ENCODE peak calls at places on chromosome 15, in four cellular contexts. H is LoVo, W is uterus, V is AG04450. N is an unnamed sample.
A peak's percentile ranks its signal among the peaks of the same experiment; 100 is the strongest.

GRCh38 chr15:57792729-57793449 is 86.4 kb downstream of the POLR2M start:
- DNase-seq in H (peak; percentile 43), W (no peak), V (no peak), N (no peak)

GRCh38 chr15:62799919-62800318 is 242.6 kb upstream of the TPM1 start:
- DNase-seq in H (no peak), W (no peak), V (no peak), N (no peak)

GRCh38 chr15:40279437-40280141 is 3.3 kb downstream of the ANKRD63 start:
- DNase-seq in H (peak; percentile 76), W (peak; percentile 59), V (no peak), N (no peak)

GRCh38 chr15:50106438-50106837 is 12.6 kb downstream of the ATP8B4 start:
- DNase-seq in H (no peak), W (no peak), V (no peak), N (no peak)

GRCh38 chr15:74328331-74329056 is 39.0 kb downstream of the CYP11A1 start:
- DNase-seq in H (no peak), W (no peak), V (no peak), N (no peak)

GRCh38 chr15:88852476-88852875 is 42.9 kb downstream of the HAPLN3 start:
- DNase-seq in H (no peak), W (no peak), V (no peak), N (no peak)

GRCh38 chr15:41647269-41647668 is 12.9 kb upstream of the MGA start:
- DNase-seq in H (no peak), W (no peak), V (no peak), N (no peak)

GRCh38 chr15:79965836-79966630 is 5.0 kb downstream of the BCL2A1 start:
- DNase-seq in H (no peak), W (no peak), V (no peak), N (no peak)

GRCh38 chr15:92384391-92384790 is 9.3 kb upstream of the ST8SIA2 start:
- DNase-seq in H (no peak), W (no peak), V (no peak), N (no peak)

GRCh38 chr15:38746211-38746610 is 181.6 kb upstream of the RASGRP1 start:
- DNase-seq in H (no peak), W (no peak), V (no peak), N (no peak)

GRCh38 chr15:39828374-39828931 is 45.8 kb upstream of the FSIP1 start:
- DNase-seq in H (peak; percentile 11), W (no peak), V (no peak), N (peak; percentile 87)

GRCh38 chr15:85702321-85703230 is 92.1 kb downstream of the KLHL25 start:
- DNase-seq in H (no peak), W (no peak), V (no peak), N (no peak)

GRCh38 chr15:38853608-38854007 is 289.0 kb upstream of the RASGRP1 start:
- DNase-seq in H (peak; percentile 13), W (no peak), V (no peak), N (no peak)

GRCh38 chr15:50145451-50145872 is 26.4 kb upstream of the ATP8B4 start:
- DNase-seq in H (peak; percentile 79), W (peak; percentile 65), V (peak; percentile 65), N (peak; percentile 70)

GRCh38 chr15:68298336-68298735 is 20.8 kb downstream of the FEM1B start:
- DNase-seq in H (no peak), W (no peak), V (no peak), N (no peak)

GRCh38 chr15:34329006-34329405 is 8.6 kb downstream of the SLC12A6 start:
- DNase-seq in H (no peak), W (no peak), V (no peak), N (no peak)

N was measured in fibroblast of the conjunctiva.